ENCODE peak calls at places on chromosomes 16 and 17, in six cellular contexts. One of them, this sample, is unnamed. For H3K4me1, the result is how much of the 10 kb centered on the place peaks cover.

GRCh38 chr17:2331303-2331702 is 5.0 kb downstream of the TSR1 start:
- DNase-seq in transverse colon: no peak
- DNase-seq in tibial nerve: no peak
- DNase-seq in esophagus muscularis mucosa: no peak
- DNase-seq in A549: peak
- DNase-seq in stomach: no peak
- DNase-seq in this sample: peak

GRCh38 chr16:22206847-22207714 is 1.0 kb downstream of the EEF2K start:
- DNase-seq in transverse colon: peak
- DNase-seq in tibial nerve: peak
- DNase-seq in esophagus muscularis mucosa: peak
- DNase-seq in A549: peak
- DNase-seq in stomach: peak
- DNase-seq in this sample: peak

GRCh38 chr16:3143598-3144330 is 8.9 kb downstream of the ZNF213 start:
- DNase-seq in transverse colon: peak
- DNase-seq in tibial nerve: no peak
- DNase-seq in esophagus muscularis mucosa: no peak
- DNase-seq in A549: no peak
- DNase-seq in stomach: no peak
- DNase-seq in this sample: no peak

GRCh38 chr17:6643460-6644125 is 2.7 kb downstream of the TXNDC17 start:
- DNase-seq in transverse colon: no peak
- DNase-seq in tibial nerve: no peak
- DNase-seq in esophagus muscularis mucosa: no peak
- DNase-seq in A549: no peak
- DNase-seq in stomach: no peak
- DNase-seq in this sample: no peak

GRCh38 chr17:80569936-80570335 is 25.3 kb downstream of the RPTOR start:
- DNase-seq in transverse colon: no peak
- DNase-seq in tibial nerve: no peak
- DNase-seq in esophagus muscularis mucosa: no peak
- DNase-seq in A549: no peak
- DNase-seq in stomach: no peak
- DNase-seq in this sample: no peak

GRCh38 chr17:67245073-67245693 is at the start of gene HELZ:
- DNase-seq in transverse colon: peak
- DNase-seq in tibial nerve: peak
- DNase-seq in esophagus muscularis mucosa: peak
- DNase-seq in A549: peak
- DNase-seq in stomach: peak
- DNase-seq in this sample: peak

GRCh38 chr16:64058685-64059084 is 1063.2 kb downstream of the CDH11 start:
- DNase-seq in transverse colon: no peak
- DNase-seq in tibial nerve: no peak
- DNase-seq in esophagus muscularis mucosa: no peak
- DNase-seq in A549: no peak
- DNase-seq in stomach: no peak
- DNase-seq in this sample: no peak

GRCh38 chr16:88730632-88731607 is 24.6 kb downstream of the CTU2 start:
- DNase-seq in transverse colon: no peak
- DNase-seq in tibial nerve: no peak
- DNase-seq in esophagus muscularis mucosa: no peak
- DNase-seq in A549: no peak
- DNase-seq in stomach: no peak
- DNase-seq in this sample: no peak

GRCh38 chr17:76079577-76080206 is 710 bp downstream of the ZACN start:
- DNase-seq in transverse colon: no peak
- DNase-seq in tibial nerve: no peak
- DNase-seq in esophagus muscularis mucosa: no peak
- DNase-seq in A549: no peak
- DNase-seq in stomach: no peak
- DNase-seq in this sample: no peak

GRCh38 chr16:6484931-6485330 is 847.7 kb upstream of the RBFOX1 start:
- DNase-seq in transverse colon: no peak
- DNase-seq in tibial nerve: no peak
- DNase-seq in esophagus muscularis mucosa: peak
- DNase-seq in A549: no peak
- DNase-seq in stomach: no peak
- DNase-seq in this sample: no peak

GRCh38 chr16:68086860-68087268 is 1.7 kb downstream of the NFATC3 start:
- DNase-seq in transverse colon: no peak
- DNase-seq in tibial nerve: no peak
- DNase-seq in esophagus muscularis mucosa: no peak
- DNase-seq in A549: no peak
- DNase-seq in stomach: no peak
- DNase-seq in this sample: no peak

GRCh38 chr17:34235389-34236028 is 19.6 kb upstream of the CCL2 start:
- DNase-seq in transverse colon: peak
- DNase-seq in tibial nerve: peak
- DNase-seq in esophagus muscularis mucosa: no peak
- DNase-seq in A549: no peak
- DNase-seq in stomach: peak
- DNase-seq in this sample: no peak

GRCh38 chr16:56780646-56781045 is 50.7 kb downstream of the NUP93 start:
- DNase-seq in transverse colon: no peak
- DNase-seq in tibial nerve: no peak
- DNase-seq in esophagus muscularis mucosa: no peak
- DNase-seq in A549: no peak
- DNase-seq in stomach: no peak
- DNase-seq in this sample: no peak

GRCh38 chr16:87664792-87665191 is 62.5 kb downstream of the JPH3 start:
- DNase-seq in transverse colon: no peak
- DNase-seq in tibial nerve: no peak
- DNase-seq in esophagus muscularis mucosa: no peak
- DNase-seq in A549: no peak
- DNase-seq in stomach: no peak
- DNase-seq in this sample: no peak

DNA sequence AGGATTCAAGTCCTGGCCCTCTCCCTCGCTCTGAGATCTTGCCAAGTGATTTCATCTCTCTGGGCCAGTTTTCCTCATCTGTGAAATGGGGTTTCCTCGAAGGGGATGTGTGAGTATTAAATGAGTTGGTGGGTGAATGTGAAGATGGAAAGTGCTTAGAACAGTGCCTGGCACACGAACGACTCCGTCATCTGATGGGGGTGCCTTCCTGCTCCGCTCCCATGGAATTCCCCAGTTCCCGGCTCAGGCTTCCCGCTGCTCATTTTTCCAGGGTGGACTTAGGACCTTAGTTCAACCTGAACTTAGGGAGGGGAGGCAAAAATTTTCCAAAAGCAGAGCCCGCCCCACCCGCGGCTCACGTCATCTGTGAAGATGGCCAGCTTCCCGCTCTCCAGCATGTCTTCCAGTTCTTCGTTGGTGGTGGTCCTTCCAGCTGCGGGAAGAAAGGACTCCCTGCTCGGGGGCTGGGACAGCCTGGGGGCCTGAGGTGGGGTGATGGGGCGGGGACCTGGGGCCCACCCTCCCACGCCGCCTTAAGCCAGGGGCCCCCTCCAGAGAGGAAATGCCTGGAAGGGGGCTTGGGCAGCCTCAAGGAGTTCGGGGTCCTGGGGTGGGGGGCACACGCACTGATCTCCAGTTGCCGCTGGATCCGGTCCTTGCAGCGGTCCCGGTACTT is 11.5 kb downstream of the HSD3B7 start:
- DNase-seq in transverse colon: peak
- DNase-seq in tibial nerve: no peak
- DNase-seq in esophagus muscularis mucosa: no peak
- DNase-seq in A549: peak
- DNase-seq in stomach: no peak
- DNase-seq in this sample: no peak
- TF ChIP-seq EP300 in transverse colon: no peak
- TF ChIP-seq EP300 in tibial nerve: no peak
- TF ChIP-seq EP300 in esophagus muscularis mucosa: no peak
- TF ChIP-seq EP300 in A549: no peak
- TF ChIP-seq EP300 in stomach: no peak
- TF ChIP-seq EP300 in this sample: no peak

DNA sequence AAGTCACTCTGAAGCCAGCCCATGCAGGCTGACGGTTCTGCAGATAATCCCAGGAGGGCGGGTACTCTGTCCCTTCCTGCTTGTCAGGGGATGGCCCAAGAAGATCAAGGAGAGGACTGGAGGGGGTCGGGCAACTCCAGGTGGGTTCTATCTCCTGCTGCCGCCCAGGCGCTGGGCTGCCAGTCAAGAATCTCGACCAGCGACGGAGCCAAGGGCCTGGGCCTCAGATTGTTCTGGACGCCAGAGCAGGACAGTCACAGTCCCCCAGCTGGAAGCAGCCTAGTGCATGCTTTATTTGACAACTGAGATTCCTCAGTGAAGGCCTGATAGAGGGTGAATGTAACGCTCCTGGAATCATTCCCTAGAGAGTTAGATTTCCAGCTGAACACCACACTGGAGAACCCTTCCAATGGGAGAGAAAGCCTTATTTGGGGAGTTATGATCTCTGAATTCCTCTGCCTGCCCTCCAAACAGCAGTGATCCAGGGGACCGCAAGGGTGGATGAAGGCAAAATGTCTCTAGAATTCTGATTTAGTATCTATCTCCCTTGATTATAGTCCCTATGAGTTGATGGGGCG is 1.2 kb upstream of the KIFC3 start:
- DNase-seq in transverse colon: no peak
- DNase-seq in tibial nerve: no peak
- DNase-seq in esophagus muscularis mucosa: no peak
- DNase-seq in A549: no peak
- DNase-seq in stomach: no peak
- DNase-seq in this sample: no peak
- H3K4me1 ChIP-seq in transverse colon: under half
- H3K4me1 ChIP-seq in tibial nerve: under half
- H3K4me1 ChIP-seq in esophagus muscularis mucosa: half or more
- H3K4me1 ChIP-seq in A549: half or more
- H3K4me1 ChIP-seq in stomach: half or more
- H3K4me1 ChIP-seq in this sample: half or more

GRCh38 chr17:41792835-41793748 is 6.6 kb upstream of the JUP start:
- DNase-seq in transverse colon: peak
- DNase-seq in tibial nerve: no peak
- DNase-seq in esophagus muscularis mucosa: no peak
- DNase-seq in A549: peak
- DNase-seq in stomach: peak
- DNase-seq in this sample: peak
- TF ChIP-seq EP300 in transverse colon: no peak
- TF ChIP-seq EP300 in tibial nerve: no peak
- TF ChIP-seq EP300 in esophagus muscularis mucosa: no peak
- TF ChIP-seq EP300 in A549: no peak
- TF ChIP-seq EP300 in stomach: no peak
- TF ChIP-seq EP300 in this sample: no peak

DNA sequence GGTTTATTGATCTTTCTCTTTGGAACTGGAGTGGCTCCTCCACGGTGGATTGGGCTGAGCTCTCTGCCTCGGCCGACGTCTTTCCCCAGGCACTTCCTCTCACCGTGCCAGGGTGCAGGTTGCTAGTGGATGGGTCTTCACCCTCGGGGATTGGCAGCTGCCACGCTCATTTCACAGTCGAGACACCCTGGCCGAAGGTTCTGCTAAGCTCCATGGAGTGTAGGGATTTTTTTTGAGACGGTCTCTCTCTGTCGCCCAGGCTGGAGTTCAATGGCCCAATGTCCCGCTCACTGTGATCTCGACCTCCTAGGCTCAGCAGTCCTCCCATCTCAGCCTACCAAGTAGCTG is 280.8 kb downstream of the SEC14L1 start:
- DNase-seq in transverse colon: no peak
- DNase-seq in tibial nerve: no peak
- DNase-seq in esophagus muscularis mucosa: no peak
- DNase-seq in A549: no peak
- DNase-seq in stomach: no peak
- DNase-seq in this sample: no peak
- H3K4me1 ChIP-seq in transverse colon: half or more
- H3K4me1 ChIP-seq in tibial nerve: under half
- H3K4me1 ChIP-seq in esophagus muscularis mucosa: half or more
- H3K4me1 ChIP-seq in A549: half or more
- H3K4me1 ChIP-seq in stomach: half or more
- H3K4me1 ChIP-seq in this sample: half or more

GRCh38 chr17:41013181-41013580 is 4.3 kb upstream of the KRTAP3-1 start:
- DNase-seq in transverse colon: no peak
- DNase-seq in tibial nerve: no peak
- DNase-seq in esophagus muscularis mucosa: no peak
- DNase-seq in A549: no peak
- DNase-seq in stomach: no peak
- DNase-seq in this sample: no peak

GRCh38 chr17:41009936-41010335 is 1.0 kb upstream of the KRTAP3-1 start:
- DNase-seq in transverse colon: no peak
- DNase-seq in tibial nerve: no peak
- DNase-seq in esophagus muscularis mucosa: no peak
- DNase-seq in A549: no peak
- DNase-seq in stomach: no peak
- DNase-seq in this sample: no peak

GRCh38 chr17:41008811-41009210 is at the start of gene KRTAP3-1:
- DNase-seq in transverse colon: no peak
- DNase-seq in tibial nerve: no peak
- DNase-seq in esophagus muscularis mucosa: peak
- DNase-seq in A549: no peak
- DNase-seq in stomach: no peak
- DNase-seq in this sample: no peak

GRCh38 chr17:41010421-41010820 is 1.5 kb upstream of the KRTAP3-1 start:
- DNase-seq in transverse colon: no peak
- DNase-seq in tibial nerve: no peak
- DNase-seq in esophagus muscularis mucosa: no peak
- DNase-seq in A549: no peak
- DNase-seq in stomach: no peak
- DNase-seq in this sample: no peak

DNA sequence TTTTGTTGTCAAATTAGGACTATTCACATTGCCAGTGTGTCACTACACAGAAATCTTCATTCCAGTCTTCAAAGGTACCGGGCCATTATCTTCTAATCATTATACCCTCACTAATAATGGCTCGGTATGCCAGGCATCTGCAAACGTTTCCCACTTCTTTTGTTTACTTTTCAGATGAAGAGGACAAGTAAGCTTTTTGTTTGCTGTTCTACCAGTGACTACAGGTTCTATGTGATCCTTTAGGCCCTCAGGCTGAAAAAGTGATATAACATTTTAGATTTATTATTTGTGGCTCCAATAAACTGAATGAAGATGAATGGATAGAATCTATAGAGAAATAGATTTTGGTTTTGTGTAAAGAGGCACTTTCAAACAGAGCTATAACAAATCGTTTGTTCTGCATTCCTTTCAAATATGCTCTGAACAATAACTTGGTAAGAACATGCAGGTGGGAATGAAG is 403 bp upstream of the KRTAP3-1 start:
- DNase-seq in transverse colon: no peak
- DNase-seq in tibial nerve: no peak
- DNase-seq in esophagus muscularis mucosa: no peak
- DNase-seq in A549: no peak
- DNase-seq in stomach: no peak
- DNase-seq in this sample: no peak
- TF ChIP-seq EP300 in transverse colon: no peak
- TF ChIP-seq EP300 in tibial nerve: no peak
- TF ChIP-seq EP300 in esophagus muscularis mucosa: no peak
- TF ChIP-seq EP300 in A549: no peak
- TF ChIP-seq EP300 in stomach: no peak
- TF ChIP-seq EP300 in this sample: no peak

GRCh38 chr16:14304891-14305459 is 233.9 kb downstream of the MRTFB start:
- DNase-seq in transverse colon: no peak
- DNase-seq in tibial nerve: no peak
- DNase-seq in esophagus muscularis mucosa: no peak
- DNase-seq in A549: no peak
- DNase-seq in stomach: no peak
- DNase-seq in this sample: no peak
- H3K4me1 ChIP-seq in transverse colon: under half
- H3K4me1 ChIP-seq in tibial nerve: under half
- H3K4me1 ChIP-seq in esophagus muscularis mucosa: half or more
- H3K4me1 ChIP-seq in A549: half or more
- H3K4me1 ChIP-seq in stomach: half or more
- H3K4me1 ChIP-seq in this sample: half or more